ENCODE peak calls at places on chromosomes 12 and 14, in four cellular contexts. K, X, A and F are unnamed samples.
A peak's percentile ranks its signal among the peaks of the same experiment; 100 is the strongest.

GRCh38 chr12:69466867-69467266 is 3.3 kb upstream of the FRS2 start:
- DNase-seq in K (no peak), X (no peak), A (peak; percentile 16), F (no peak)

GRCh38 chr12:45273717-45274271 is 57.9 kb downstream of the ANO6 start:
- DNase-seq in K (peak; percentile 64), X (no peak), A (peak; percentile 45), F (no peak)

GRCh38 chr14:58817846-58818245 is 180.1 kb downstream of the DACT1 start:
- DNase-seq in K (no peak), X (no peak), A (no peak), F (no peak)

GRCh38 chr12:116384629-116385485 is 107.4 kb upstream of the MED13L start:
- DNase-seq in K (peak; percentile 32), X (peak; percentile 53), A (no peak), F (no peak)

GRCh38 chr12:110745632-110746284 is 3.1 kb upstream of the PPP1CC start:
- DNase-seq in K (no peak), X (no peak), A (no peak), F (no peak)

GRCh38 chr12:22974865-22975264 is 349.9 kb downstream of the ETNK1 start:
- DNase-seq in K (no peak), X (no peak), A (peak; percentile 13), F (no peak)

GRCh38 chr14:74501135-74501614 is 7.6 kb downstream of the ISCA2 start:
- DNase-seq in K (peak; percentile 19), X (peak; percentile 79), A (peak; percentile 52), F (peak; percentile 71)

GRCh38 chr14:33675415-33676130 is 275.3 kb downstream of the EGLN3 start:
- DNase-seq in K (no peak), X (no peak), A (no peak), F (no peak)

GRCh38 chr14:35944847-35945246 is 118.7 kb downstream of the BRMS1L start:
- DNase-seq in K (peak; percentile 5), X (peak; percentile 65), A (peak; percentile 57), F (peak; percentile 63)

GRCh38 chr12:53233671-53234091 is 1.7 kb upstream of the RARG start:
- DNase-seq in K (no peak), X (peak; percentile 46), A (no peak), F (no peak)

GRCh38 chr12:53231859-53232640 is at the start of gene RARG:
- DNase-seq in K (peak; percentile 75), X (peak; percentile 57), A (no peak), F (no peak)

GRCh38 chr12:53234236-53234635 is 2.2 kb upstream of the RARG start:
- DNase-seq in K (peak; percentile 62), X (peak; percentile 81), A (no peak), F (no peak)

GRCh38 chr12:53230971-53231858 is 794 bp downstream of the RARG start:
- DNase-seq in K (no peak), X (no peak), A (no peak), F (no peak)

DNA sequence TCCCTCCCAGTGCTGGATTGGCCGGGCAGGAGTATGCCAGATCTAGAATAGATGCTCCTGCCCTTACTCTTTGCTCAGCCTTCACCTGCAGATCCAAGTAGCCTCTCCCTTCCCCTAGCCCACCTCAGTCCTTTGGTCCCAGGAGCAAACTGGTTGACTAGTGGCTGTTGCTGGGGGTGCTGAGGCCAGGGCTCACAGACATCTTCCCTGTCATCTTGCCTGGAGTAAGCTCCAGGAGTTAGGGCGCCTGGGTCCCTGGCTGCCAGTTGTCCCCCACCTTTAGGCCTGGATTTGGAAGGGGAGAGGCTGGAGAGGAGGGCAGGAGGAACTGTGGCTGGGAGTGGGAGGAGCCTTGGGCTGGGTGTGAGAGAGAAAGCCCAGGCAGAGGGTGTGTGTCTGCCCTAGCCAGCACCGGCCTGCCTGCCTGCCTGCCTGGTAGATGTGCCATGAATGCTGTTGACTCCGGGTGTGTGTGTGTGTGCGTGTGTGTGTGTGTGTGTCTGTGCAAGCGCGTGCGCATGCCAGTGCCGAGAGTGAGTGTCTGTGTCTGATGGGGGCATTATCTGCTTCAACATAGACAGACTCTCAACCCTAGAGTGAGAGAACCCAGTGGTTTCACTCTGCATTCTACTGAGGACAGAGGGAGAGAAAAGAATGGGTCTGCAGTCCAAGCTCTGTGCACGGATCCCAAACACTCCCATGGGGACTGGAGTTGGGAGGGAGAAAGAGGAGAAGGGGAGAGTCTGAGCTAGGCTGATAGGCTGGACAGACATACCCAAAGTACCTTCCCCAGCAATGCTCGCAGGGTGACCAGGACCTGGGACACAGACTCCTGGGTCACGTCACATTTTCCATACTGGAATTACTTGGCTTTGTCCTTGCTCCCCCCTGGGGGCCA is 881 bp upstream of the RARG start:
- DNase-seq in K (peak; percentile 56), X (peak; percentile 52), A (no peak), F (no peak)
- TF ChIP-seq SP1 in K (no peak), X (peak; percentile 52), A (no peak), F (no peak)

DNA sequence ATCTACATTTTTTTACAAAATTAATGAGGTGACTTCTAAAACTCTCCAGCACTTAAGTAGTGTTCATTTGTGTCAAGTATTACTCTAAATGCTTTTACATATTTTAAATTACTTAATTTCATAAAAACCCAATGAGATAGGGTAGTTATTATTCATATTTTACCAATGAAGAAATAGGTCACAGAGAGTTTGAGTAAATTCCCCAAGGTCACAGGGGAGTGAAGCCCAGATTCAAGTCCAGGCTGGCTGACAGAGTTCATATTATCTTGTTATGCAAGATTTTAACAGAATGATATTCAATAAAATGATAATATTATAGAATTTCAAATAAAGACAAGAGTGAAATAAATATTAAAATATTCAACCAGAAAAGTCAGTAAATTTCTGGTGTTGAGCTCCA is 672.8 kb upstream of the FLRT2 start:
- DNase-seq in K (no peak), X (no peak), A (no peak), F (no peak)
- TF ChIP-seq ELF4 in K (no peak), X (no peak), A (no peak), F (no peak)

DNA sequence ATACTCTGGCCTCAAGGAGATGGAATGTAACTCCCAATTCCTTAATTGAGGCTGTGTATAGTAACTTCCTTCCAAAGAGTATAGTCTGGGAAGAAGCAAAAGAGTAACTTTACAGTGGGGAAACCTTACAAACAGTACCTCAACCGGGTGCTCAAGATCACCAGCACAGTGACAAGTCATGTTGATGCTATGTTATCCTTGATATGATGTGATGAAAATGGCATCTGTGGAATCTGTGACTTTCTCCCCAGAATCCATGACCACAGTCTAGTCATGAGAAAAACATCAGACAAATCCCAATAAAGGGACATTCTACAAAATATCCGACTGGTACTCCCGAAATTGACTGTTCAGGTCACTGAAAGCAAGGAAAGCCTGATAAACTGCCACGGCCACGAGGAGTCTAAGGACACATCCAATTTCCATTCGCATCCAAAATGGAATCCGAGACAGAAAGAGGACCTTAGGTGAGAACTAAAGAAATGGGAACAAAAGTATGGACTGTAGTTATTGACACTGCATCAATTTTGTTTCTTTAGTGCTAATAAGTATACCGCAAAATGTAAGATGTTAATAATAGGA is 97.3 kb upstream of the FRMD6 start:
- DNase-seq in K (no peak), X (no peak), A (no peak), F (no peak)
- TF ChIP-seq SP1 in K (no peak), X (no peak), A (no peak), F (no peak)

DNA sequence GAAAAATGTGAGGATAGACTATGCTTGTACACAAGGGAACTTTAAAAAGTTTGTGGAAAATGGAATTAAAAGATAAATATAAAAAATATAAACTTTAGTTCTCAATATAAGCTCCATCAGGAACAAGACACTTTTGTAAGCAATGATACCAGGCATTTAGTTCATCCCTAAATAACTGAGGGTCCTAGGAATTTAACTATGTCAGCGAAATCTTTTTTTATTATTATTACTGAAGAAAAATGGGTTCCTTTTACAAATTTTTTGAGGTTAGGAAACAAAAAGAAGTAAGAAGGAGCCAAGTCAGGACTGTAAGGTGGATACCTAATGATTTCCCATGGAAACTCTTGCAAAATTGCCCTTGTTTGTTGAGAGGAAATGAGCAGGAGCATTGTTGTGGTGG is 102.8 kb downstream of the TRMT5 start:
- DNase-seq in K (no peak), X (no peak), A (no peak), F (no peak)
- TF ChIP-seq ELF4 in K (no peak), X (no peak), A (no peak), F (no peak)

GRCh38 chr14:99612065-99612736 is 8.2 kb upstream of the CCDC85C start:
- DNase-seq in K (no peak), X (no peak), A (no peak), F (no peak)
- TF ChIP-seq SP1 in K (no peak), X (no peak), A (no peak), F (no peak)

GRCh38 chr12:39367494-39367893 is 75.4 kb downstream of the KIF21A start:
- DNase-seq in K (no peak), X (no peak), A (no peak), F (no peak)

GRCh38 chr12:39365364-39366001 is 77.4 kb downstream of the KIF21A start:
- DNase-seq in K (no peak), X (no peak), A (no peak), F (no peak)

GRCh38 chr12:39368096-39368495 is 74.8 kb downstream of the KIF21A start:
- DNase-seq in K (no peak), X (no peak), A (no peak), F (no peak)

GRCh38 chr12:39359644-39360043 is 83.3 kb downstream of the KIF21A start:
- DNase-seq in K (no peak), X (no peak), A (no peak), F (no peak)

DNA sequence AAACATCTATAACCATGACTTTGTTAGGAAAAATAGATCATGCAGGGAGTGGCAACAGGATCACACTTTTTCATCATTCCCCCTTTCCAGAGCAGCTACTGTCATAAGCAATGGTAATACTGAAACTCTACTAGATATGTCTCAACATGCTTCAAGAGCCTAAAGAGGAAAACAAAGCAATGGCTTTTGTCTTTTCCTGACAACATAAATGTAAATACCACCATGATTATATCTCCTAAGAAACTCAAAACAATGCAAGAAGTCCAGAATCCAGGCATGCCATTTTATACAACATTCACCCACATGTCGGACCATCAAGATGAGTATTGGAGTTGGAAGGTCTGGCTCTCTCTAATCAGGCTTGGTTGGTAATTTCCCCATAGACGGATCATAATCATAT is 78.7 kb downstream of the KIF21A start:
- DNase-seq in K (no peak), X (no peak), A (no peak), F (no peak)
- TF ChIP-seq ELF4 in K (no peak), X (no peak), A (no peak), F (no peak)